ENCODE peak calls at places on chromosomes 2 and 18, in seven cellular contexts. U, N, F, K, B, X and Q are unnamed samples.

GRCh38 chr2:23220687-23221086 is 164.3 kb upstream of the KLHL29 start:
- DNase-seq in U (no peak), N (no peak), F (no peak), K (no peak), B (no peak), X (no peak), Q (no peak)

GRCh38 chr18:10166164-10166807 is 252.5 kb downstream of the VAPA start:
- DNase-seq in U (no peak), N (no peak), F (no peak), K (no peak), B (no peak), X (no peak), Q (no peak)

GRCh38 chr2:178819147-178819875 is 12.1 kb upstream of the TTN start:
- DNase-seq in U (no peak), N (no peak), F (no peak), K (no peak), B (no peak), X (no peak), Q (no peak)

GRCh38 chr2:113126845-113127645 is at the start of gene IL1RN:
- DNase-seq in U (peak; percentile 23), N (no peak), F (no peak), K (peak; percentile 97), B (no peak), X (no peak), Q (no peak)

GRCh38 chr2:10246370-10246769 is 56.3 kb upstream of the HPCAL1 start:
- DNase-seq in U (no peak), N (no peak), F (no peak), K (no peak), B (no peak), X (no peak), Q (no peak)

GRCh38 chr2:129396980-129397599 is 582.4 kb upstream of the RAB6C start:
- DNase-seq in U (no peak), N (peak; percentile 43), F (peak; percentile 21), K (peak; percentile 45), B (peak; percentile 16), X (peak; percentile 47), Q (peak; percentile 74)

GRCh38 chr18:23945416-23946079 is 69.0 kb upstream of the TTC39C start:
- DNase-seq in U (no peak), N (no peak), F (no peak), K (no peak), B (no peak), X (no peak), Q (no peak)

GRCh38 chr2:121828281-121828731 is 72.9 kb downstream of the TSN start:
- DNase-seq in U (no peak), N (no peak), F (no peak), K (no peak), B (no peak), X (no peak), Q (no peak)

GRCh38 chr18:6591491-6591890 is 138.0 kb upstream of the ARHGAP28 start:
- DNase-seq in U (no peak), N (no peak), F (no peak), K (no peak), B (no peak), X (no peak), Q (no peak)

DNA sequence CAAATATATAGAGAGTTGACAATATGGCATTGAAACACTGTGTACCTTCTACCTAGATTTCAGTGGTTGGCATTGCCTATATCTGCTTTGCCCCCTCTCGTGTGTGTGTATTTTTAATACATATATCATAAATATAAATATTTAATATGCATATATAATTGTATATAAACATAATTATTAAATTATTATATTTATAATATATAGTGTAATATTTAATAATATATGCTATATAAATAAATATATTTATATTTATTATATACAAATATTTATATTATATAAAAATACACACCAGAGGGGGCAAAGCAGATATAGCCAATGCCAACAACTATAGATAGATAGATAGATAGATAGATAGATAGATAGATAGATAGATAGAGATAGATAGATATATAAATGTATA is 124.1 kb downstream of the KIAA1328 start:
- DNase-seq in U (no peak), N (no peak), F (no peak), K (no peak), B (no peak), X (no peak), Q (no peak)
- TF ChIP-seq JUND in U (no peak), N (no peak), F (no peak), K (no peak), B (no peak), X (no peak), Q (no peak)

GRCh38 chr2:149716687-149717086 is 129.1 kb upstream of the MMADHC start:
- DNase-seq in U (no peak), N (no peak), F (no peak), K (no peak), B (no peak), X (no peak), Q (peak; percentile 2)
- TF ChIP-seq JUND in U (no peak), N (no peak), F (no peak), K (no peak), B (no peak), X (no peak), Q (no peak)

DNA sequence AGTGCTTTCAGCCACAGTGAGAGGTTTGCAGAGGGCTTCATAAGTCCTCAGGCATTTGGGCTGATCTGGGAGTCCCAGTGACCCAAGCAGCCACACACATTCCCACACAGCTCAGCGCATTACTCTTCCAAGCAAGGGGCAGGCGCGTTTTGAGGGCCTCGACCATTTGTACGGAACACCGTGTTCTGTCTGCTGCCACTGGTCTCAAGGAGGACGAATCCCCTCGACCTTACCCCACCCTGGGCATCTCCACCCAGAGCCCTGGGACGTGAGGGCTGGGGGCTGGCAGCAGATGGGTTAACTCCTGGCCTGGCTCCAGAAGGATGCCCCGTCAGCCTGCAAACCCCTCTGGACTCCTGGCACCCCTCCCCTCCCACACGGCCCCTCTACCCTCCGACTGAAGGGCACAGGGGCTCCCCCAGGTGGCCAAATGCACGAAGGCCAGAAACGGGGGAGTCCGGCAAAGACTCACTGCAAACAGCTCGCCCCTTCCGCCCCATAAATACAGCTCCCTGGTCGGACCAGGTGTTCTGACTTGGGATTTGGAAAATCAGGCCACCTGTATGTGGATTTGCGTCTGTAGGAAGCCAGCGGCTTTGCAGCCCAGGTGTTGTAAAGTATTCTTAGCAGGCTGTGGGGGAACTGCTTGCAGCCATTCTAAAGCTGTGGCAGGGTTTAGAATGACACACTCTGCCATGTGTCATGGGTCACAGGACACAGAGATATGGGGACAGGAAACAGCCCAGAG is 33.6 kb upstream of the PTMA start:
- DNase-seq in U (peak; percentile 96), N (peak; percentile 90), F (no peak), K (peak; percentile 69), B (no peak), X (peak; percentile 69), Q (no peak)
- TF ChIP-seq JUND in U (no peak), N (no peak), F (no peak), K (no peak), B (no peak), X (no peak), Q (no peak)

DNA sequence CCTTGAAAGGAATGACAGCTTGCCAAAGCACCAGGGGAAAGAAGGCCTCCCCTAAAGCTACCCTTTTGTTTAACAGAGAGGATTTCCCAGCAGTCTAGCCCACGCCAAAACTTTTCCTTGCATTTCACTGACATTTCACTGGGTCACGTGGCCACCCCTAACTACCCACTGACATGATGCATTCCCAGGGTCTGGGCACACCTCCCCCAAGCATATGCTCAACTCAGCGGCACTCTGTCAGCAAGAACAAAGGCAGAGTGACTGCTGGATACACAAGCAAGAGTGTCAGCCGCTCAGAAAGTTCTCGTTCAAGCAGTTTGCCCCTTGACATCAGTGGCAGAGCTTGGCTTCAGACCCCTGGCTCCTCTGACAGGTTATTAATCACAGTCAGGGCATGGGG is 34.2 kb upstream of the MARCO start:
- DNase-seq in U (no peak), N (no peak), F (no peak), K (no peak), B (no peak), X (no peak), Q (no peak)
- TF ChIP-seq JUND in U (no peak), N (no peak), F (no peak), K (no peak), B (no peak), X (no peak), Q (no peak)

GRCh38 chr2:88933077-88933476 is 241.6 kb downstream of the RPIA start:
- DNase-seq in U (no peak), N (no peak), F (no peak), K (no peak), B (no peak), X (no peak), Q (no peak)

GRCh38 chr2:88932677-88933076 is 241.2 kb downstream of the RPIA start:
- DNase-seq in U (no peak), N (no peak), F (no peak), K (no peak), B (no peak), X (no peak), Q (no peak)

GRCh38 chr2:88933980-88934379 is 242.5 kb downstream of the RPIA start:
- DNase-seq in U (no peak), N (no peak), F (no peak), K (peak; percentile 34), B (no peak), X (no peak), Q (peak; percentile 25)
- TF ChIP-seq JUND in U (no peak), N (no peak), F (no peak), K (no peak), B (no peak), X (no peak), Q (no peak)

GRCh38 chr18:61333271-61333745 is at the start of gene CDH20:
- DNase-seq in U (peak; percentile 68), N (no peak), F (no peak), K (no peak), B (no peak), X (no peak), Q (no peak)
- TF ChIP-seq JUND in U (no peak), N (no peak), F (no peak), K (no peak), B (no peak), X (no peak), Q (no peak)

GRCh38 chr2:28869494-28870145 is 489 bp downstream of the TRMT61B start:
- DNase-seq in U (no peak), N (no peak), F (no peak), K (no peak), B (no peak), X (no peak), Q (no peak)
- TF ChIP-seq JUND in U (no peak), N (no peak), F (no peak), K (no peak), B (no peak), X (no peak), Q (no peak)

GRCh38 chr2:16728742-16729141 is 63.1 kb upstream of the CYRIA start:
- DNase-seq in U (no peak), N (no peak), F (no peak), K (no peak), B (no peak), X (no peak), Q (no peak)
- TF ChIP-seq JUND in U (no peak), N (no peak), F (no peak), K (no peak), B (no peak), X (no peak), Q (no peak)

GRCh38 chr2:127661949-127662510 is 13.3 kb downstream of the LIMS2 start:
- DNase-seq in U (no peak), N (no peak), F (no peak), K (no peak), B (no peak), X (no peak), Q (no peak)
- TF ChIP-seq JUND in U (no peak), N (no peak), F (no peak), K (no peak), B (no peak), X (no peak), Q (no peak)

DNA sequence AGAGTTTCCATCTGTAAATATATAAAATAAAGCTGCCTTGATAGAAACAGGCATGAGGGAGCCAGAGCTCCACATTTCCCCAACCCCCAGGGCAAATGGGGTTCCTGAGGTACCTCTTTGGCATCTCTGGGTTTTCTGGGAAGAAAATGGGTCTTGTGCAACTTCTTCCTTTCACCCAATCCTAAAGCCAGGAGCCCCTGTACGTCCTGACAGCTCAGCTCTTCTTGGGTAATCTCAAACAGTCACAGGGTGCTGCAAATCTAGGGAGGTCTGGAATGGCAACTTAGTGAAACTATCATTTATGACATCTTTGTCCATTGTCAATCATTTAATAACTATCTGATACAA is 36.6 kb upstream of the STAT1 start:
- DNase-seq in U (no peak), N (no peak), F (no peak), K (no peak), B (no peak), X (no peak), Q (no peak)
- TF ChIP-seq JUND in U (no peak), N (no peak), F (no peak), K (no peak), B (no peak), X (no peak), Q (no peak)